ENCODE peak calls at places on chromosomes 12 and 14, in seven cellular contexts. Z is COR-L47; G is stimulated activated CD4-positive, alpha-beta T cell treated with anti-CD3 and anti-CD28 coated beads, TNF-alpha, amount 100 ng/mL, for 24 hours; Y is astrocyte of the spinal cord; D is activated CD8-positive, alpha-beta T cell treated with anti-CD3 and anti-CD28 coated beads for 36 hours; T is HuH-7.5; S is NCI-H1417 treated with DMSO at 0.1 percent for 48 hours. B is an unnamed sample.

GRCh38 chr12:8953773-8954402 is 4.4 kb upstream of the M6PR start:
- DNase-seq in Z (no peak), G (peak), Y (no peak), D (peak), T (no peak), S (no peak), B (no peak)

GRCh38 chr12:9940370-9940769 is 8.2 kb upstream of the CLEC2A start:
- DNase-seq in Z (no peak), G (no peak), Y (no peak), D (peak), T (no peak), S (no peak), B (no peak)

GRCh38 chr14:93010543-93011541 is 87.9 kb downstream of the CHGA start:
- DNase-seq in Z (peak), G (no peak), Y (no peak), D (no peak), T (peak), S (peak), B (no peak)

GRCh38 chr12:41061189-41061588 is 126.9 kb upstream of the PDZRN4 start:
- DNase-seq in Z (peak), G (no peak), Y (no peak), D (no peak), T (no peak), S (no peak), B (no peak)

GRCh38 chr12:43289412-43289811 is 262.6 kb downstream of the ADAMTS20 start:
- DNase-seq in Z (no peak), G (no peak), Y (no peak), D (no peak), T (no peak), S (no peak), B (peak)

GRCh38 chr12:57005980-57006808 is at the start of gene ZBTB39:
- DNase-seq in Z (peak), G (peak), Y (peak), D (peak), T (peak), S (no peak), B (peak)

GRCh38 chr14:40417777-40418401 is 985.7 kb upstream of the FBXO33 start:
- DNase-seq in Z (peak), G (no peak), Y (no peak), D (peak), T (peak), S (no peak), B (peak)

GRCh38 chr12:54129028-54129903 is 59.5 kb downstream of the SMUG1 start:
- DNase-seq in Z (no peak), G (no peak), Y (no peak), D (no peak), T (no peak), S (no peak), B (no peak)

GRCh38 chr14:101445278-101445677 is 116.0 kb upstream of the DIO3 start:
- DNase-seq in Z (no peak), G (no peak), Y (no peak), D (no peak), T (no peak), S (no peak), B (no peak)

GRCh38 chr12:44779766-44780165 is 96.3 kb downstream of the NELL2 start:
- DNase-seq in Z (no peak), G (no peak), Y (no peak), D (no peak), T (no peak), S (no peak), B (no peak)

GRCh38 chr14:61416587-61416986 is 95.2 kb downstream of the PRKCH start:
- DNase-seq in Z (no peak), G (no peak), Y (no peak), D (peak), T (no peak), S (no peak), B (no peak)

GRCh38 chr12:105433804-105434203 is 103.3 kb downstream of the C12orf75 start:
- DNase-seq in Z (no peak), G (no peak), Y (peak), D (no peak), T (no peak), S (no peak), B (peak)

GRCh38 chr12:19131020-19131431 is 1.5 kb downstream of the PLEKHA5 start:
- DNase-seq in Z (no peak), G (no peak), Y (peak), D (no peak), T (peak), S (no peak), B (no peak)

GRCh38 chr12:6538420-6539275 is 4.3 kb downstream of the GAPDH start:
- DNase-seq in Z (no peak), G (no peak), Y (no peak), D (peak), T (no peak), S (no peak), B (no peak)

GRCh38 chr14:68762944-68763831 is 29.7 kb downstream of the ZFP36L1 start:
- DNase-seq in Z (no peak), G (no peak), Y (no peak), D (no peak), T (peak), S (no peak), B (peak)

GRCh38 chr12:62205348-62205747 is 54.9 kb upstream of the USP15 start:
- DNase-seq in Z (no peak), G (no peak), Y (no peak), D (no peak), T (peak), S (no peak), B (no peak)

GRCh38 chr14:37869633-37870032 is 274.2 kb downstream of the TTC6 start:
- DNase-seq in Z (peak), G (no peak), Y (no peak), D (no peak), T (no peak), S (peak), B (no peak)

GRCh38 chr14:22460461-22461195 is 128.4 kb downstream of the DAD1 start:
- DNase-seq in Z (no peak), G (no peak), Y (no peak), D (no peak), T (no peak), S (no peak), B (peak)

GRCh38 chr14:99742509-99743487 is 50.4 kb upstream of the EML1 start:
- DNase-seq in Z (no peak), G (no peak), Y (no peak), D (no peak), T (no peak), S (no peak), B (no peak)

GRCh38 chr12:53899230-53899629 is 39.4 kb upstream of the HOXC13 start:
- DNase-seq in Z (no peak), G (no peak), Y (no peak), D (no peak), T (no peak), S (no peak), B (no peak)

GRCh38 chr12:10304161-10304574 is 3.5 kb upstream of the KLRD1 start:
- DNase-seq in Z (no peak), G (no peak), Y (peak), D (peak), T (no peak), S (no peak), B (no peak)